ENCODE peak calls at places on chromosomes 4 and X, in four cellular contexts. B, H, P and K are unnamed samples.
A peak's percentile ranks its signal among the peaks of the same experiment; 100 is the strongest.

GRCh38 chr4:48681856-48682255 is 98.2 kb downstream of the FRYL start:
- DNase-seq in P (no peak), B (peak; percentile 64), H (no peak), K (peak; percentile 46)

GRCh38 chr4:152956650-152957436 is 20.7 kb downstream of the FHDC1 start:
- DNase-seq in B (peak; percentile 19), H (peak; percentile 46), P (peak; percentile 18), K (no peak)

GRCh38 chrX:22577181-22577580 is 304.5 kb downstream of the CBLL2 start:
- DNase-seq in P (peak; percentile 33), B (no peak), H (no peak), K (no peak)

GRCh38 chrX:10507181-10507580 is 113.2 kb downstream of the MID1 start:
- DNase-seq in B (peak; percentile 79), P (no peak), H (no peak), K (no peak)

GRCh38 chrX:131762802-131763234 is 218.9 kb downstream of the OR13H1 start:
- DNase-seq in P (no peak), B (no peak), H (peak; percentile 48), K (no peak)

GRCh38 chr4:87353592-87353991 is 30.9 kb upstream of the HSD17B13 start:
- DNase-seq in P (peak; percentile 10), H (no peak), B (peak; percentile 71), K (peak; percentile 58)

GRCh38 chr4:55008166-55009056 is 117.0 kb downstream of the KDR start:
- DNase-seq in P (no peak), H (no peak), B (peak; percentile 42), K (peak; percentile 23)

GRCh38 chr4:142781114-142781513 is 65.0 kb downstream of the INPP4B start:
- DNase-seq in H (no peak), P (no peak), B (no peak), K (no peak)

GRCh38 chr4:172515266-172515879 is 653.2 kb upstream of the GALNT7 start:
- DNase-seq in B (no peak), P (peak; percentile 8), H (no peak), K (no peak)
- TF ChIP-seq CTCF in B (no peak), P (no peak), H (no peak), K (no peak)

DNA sequence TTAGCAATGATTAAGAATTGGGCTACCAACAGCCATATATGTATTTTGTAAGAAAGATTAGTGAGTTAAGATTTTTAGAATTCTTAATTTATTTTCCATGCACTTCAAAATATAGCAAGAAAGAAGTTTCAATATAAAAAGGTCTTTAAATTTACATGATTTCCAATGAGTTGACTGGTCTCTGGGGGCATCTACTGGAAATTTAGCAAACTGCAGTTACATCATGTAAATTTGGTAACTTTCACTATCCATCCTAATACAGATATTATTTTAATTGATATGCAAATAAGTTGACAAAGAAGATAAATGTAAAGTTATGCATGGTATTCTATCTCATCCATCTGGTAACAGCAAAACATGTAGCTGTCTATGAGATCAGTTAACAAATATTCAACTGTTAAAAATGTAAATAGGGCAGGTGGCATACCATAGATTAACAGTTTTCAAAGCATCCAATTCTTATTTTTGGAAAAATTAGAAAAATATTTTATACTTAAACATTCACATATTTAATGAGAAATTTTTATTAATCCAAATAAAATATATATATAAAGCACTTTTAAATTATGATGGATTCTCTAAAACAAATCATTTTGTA is 29.1 kb downstream of the TTC29 start:
- DNase-seq in H (no peak), B (peak; percentile 65), P (peak; percentile 11), K (peak; percentile 13)
- TF ChIP-seq CTCF in H (peak; percentile 63), B (peak; percentile 72), P (peak; percentile 74), K (peak; percentile 21)

GRCh38 chr4:94253036-94253435 is 45.4 kb downstream of the SMARCAD1 start:
- DNase-seq in B (no peak), H (no peak), P (no peak), K (no peak)
- TF ChIP-seq CTCF in B (no peak), H (no peak), P (no peak), K (no peak)

GRCh38 chr4:111798840-111799239 is 346.4 kb upstream of the FAM241A start:
- DNase-seq in B (no peak), P (no peak), H (no peak), K (no peak)
- TF ChIP-seq CTCF in B (no peak), P (no peak), H (no peak), K (no peak)